ENCODE peak calls at places on chromosomes 1 and 21, in ten cellular contexts. N, Y, X, G, R, O, A, K, C and J are unnamed samples.

GRCh38 chr1:21781971-21782867 is 730 bp downstream of the USP48 start:
- DNase-seq in N (peak), Y (peak), X (no peak), G (peak), R (peak), O (peak), A (no peak), K (peak), C (peak), J (peak)

GRCh38 chr1:159947942-159948341 is 2.5 kb upstream of the IGSF9 start:
- DNase-seq in N (no peak), Y (no peak), X (no peak), G (no peak), R (no peak), O (no peak), A (no peak), K (no peak), C (no peak), J (no peak)

GRCh38 chr1:24562625-24563024 is 6.7 kb downstream of the NCMAP start:
- DNase-seq in N (no peak), Y (peak), X (no peak), G (peak), R (no peak), O (peak), A (no peak), K (no peak), C (no peak), J (no peak)

GRCh38 chr1:57591854-57592253 is 168.0 kb upstream of the DAB1 start:
- DNase-seq in N (no peak), Y (no peak), X (no peak), G (no peak), R (no peak), O (no peak), A (no peak), K (no peak), C (no peak), J (peak)

GRCh38 chr1:82388679-82389078 is 587.9 kb downstream of the ADGRL2 start:
- DNase-seq in N (no peak), Y (no peak), X (no peak), G (no peak), R (peak), O (peak), A (no peak), K (peak), C (no peak), J (no peak)

GRCh38 chr21:15725949-15726348 is 3.8 kb upstream of the USP25 start:
- DNase-seq in N (no peak), Y (no peak), X (no peak), G (no peak), R (no peak), O (no peak), A (no peak), K (no peak), C (no peak), J (no peak)

GRCh38 chr1:177181631-177182291 is 11.0 kb downstream of the BRINP2 start:
- DNase-seq in N (peak), Y (peak), X (peak), G (peak), R (peak), O (peak), A (no peak), K (peak), C (peak), J (peak)

GRCh38 chr1:176994926-176995596 is 169.5 kb downstream of the ASTN1 start:
- DNase-seq in N (peak), Y (no peak), X (no peak), G (no peak), R (peak), O (no peak), A (no peak), K (peak), C (no peak), J (peak)